ENCODE peak calls at places on chromosomes 1 and 21, in ten cellular contexts. F is progenitor cell of endocrine pancreas; M is HEK293T; G is amygdala; W is occipital lobe; N is fibroblast of gingiva; L is LHCN-M2; C is heart left ventricle; U is AG04450; J is stimulated activated CD8-positive, alpha-beta memory T cell treated with anti-CD3 and anti-CD28 coated beads, Interleukin-15, amount 100 ng/mL, for 24 hours. S is an unnamed sample.

GRCh38 chr1:64543831-64544230 is 73.9 kb downstream of the CACHD1 start:
- DNase-seq in F (no peak), M (no peak), G (no peak), W (no peak), N (no peak), L (peak), C (no peak), U (no peak), J (no peak), S (no peak)

GRCh38 chr1:175221548-175222175 is 29.1 kb upstream of the KIAA0040 start:
- DNase-seq in F (no peak), M (no peak), G (no peak), W (no peak), N (no peak), L (no peak), C (no peak), U (no peak), J (no peak), S (no peak)

GRCh38 chr21:28636988-28637691 is 355.5 kb downstream of the LTN1 start:
- DNase-seq in F (no peak), M (no peak), G (no peak), W (no peak), N (peak), L (peak), C (no peak), U (peak), J (no peak), S (peak)

GRCh38 chr1:176567190-176567794 is 104.3 kb downstream of the PAPPA2 start:
- DNase-seq in F (no peak), M (no peak), G (no peak), W (no peak), N (peak), L (no peak), C (no peak), U (no peak), J (no peak), S (peak)

GRCh38 chr1:165635329-165635728 is 4.3 kb downstream of the MGST3 start:
- DNase-seq in F (no peak), M (no peak), G (no peak), W (no peak), N (peak), L (no peak), C (no peak), U (no peak), J (no peak), S (no peak)

GRCh38 chr1:231619257-231619634 is 7.3 kb upstream of the DISC1 start:
- DNase-seq in F (no peak), M (no peak), G (no peak), W (no peak), N (no peak), L (no peak), C (no peak), U (no peak), J (no peak), S (no peak)

GRCh38 chr1:156194300-156194652 is 372 bp downstream of the SLC25A44 start:
- DNase-seq in F (no peak), M (peak), G (no peak), W (peak), N (no peak), L (no peak), C (no peak), U (no peak), J (no peak), S (no peak)

GRCh38 chr1:150973258-150973825 is 1.3 kb downstream of the CERS2 start:
- DNase-seq in F (no peak), M (no peak), G (no peak), W (no peak), N (no peak), L (no peak), C (no peak), U (no peak), J (no peak), S (no peak)

GRCh38 chr1:197144570-197145325 is 1.7 kb downstream of the ASPM start:
- DNase-seq in F (no peak), M (no peak), G (no peak), W (no peak), N (no peak), L (peak), C (no peak), U (no peak), J (no peak), S (no peak)

GRCh38 chr21:44925027-44925755 is 4.5 kb upstream of the ITGB2 start:
- DNase-seq in F (no peak), M (no peak), G (no peak), W (no peak), N (peak), L (peak), C (no peak), U (no peak), J (no peak), S (peak)

GRCh38 chr21:33265664-33266049 is 510 bp upstream of the IL10RB start:
- DNase-seq in F (no peak), M (peak), G (peak), W (no peak), N (peak), L (no peak), C (peak), U (no peak), J (no peak), S (no peak)

GRCh38 chr1:184101571-184101970 is 50.0 kb downstream of the TSEN15 start:
- DNase-seq in F (no peak), M (no peak), G (no peak), W (no peak), N (no peak), L (no peak), C (no peak), U (no peak), J (no peak), S (no peak)

GRCh38 chr1:94961994-94962744 is 35.3 kb upstream of the CNN3 start:
- DNase-seq in F (no peak), M (no peak), G (no peak), W (no peak), N (no peak), L (peak), C (no peak), U (no peak), J (no peak), S (no peak)

GRCh38 chr1:41902125-41902524 is 16.6 kb downstream of the HIVEP3 start:
- DNase-seq in F (no peak), M (no peak), G (no peak), W (no peak), N (no peak), L (peak), C (no peak), U (peak), J (no peak), S (no peak)

GRCh38 chr1:199931666-199932377 is 95.7 kb upstream of the NR5A2 start:
- DNase-seq in F (no peak), M (no peak), G (no peak), W (no peak), N (peak), L (no peak), C (no peak), U (no peak), J (no peak), S (no peak)

GRCh38 chr1:159916240-159917051 is 8.9 kb downstream of the TAGLN2 start:
- DNase-seq in F (no peak), M (peak), G (no peak), W (no peak), N (peak), L (peak), C (no peak), U (no peak), J (no peak), S (no peak)

GRCh38 chr1:231800071-231800470 is 173.5 kb downstream of the DISC1 start:
- DNase-seq in F (no peak), M (no peak), G (no peak), W (no peak), N (peak), L (peak), C (no peak), U (no peak), J (no peak), S (no peak)

GRCh38 chr1:27102707-27103468 is 52.0 kb downstream of the SLC9A1 start:
- DNase-seq in F (peak), M (peak), G (peak), W (peak), N (peak), L (peak), C (peak), U (no peak), J (peak), S (no peak)

GRCh38 chr1:243443557-243443956 is 187.7 kb downstream of the SDCCAG8 start:
- DNase-seq in F (no peak), M (no peak), G (no peak), W (no peak), N (no peak), L (no peak), C (no peak), U (no peak), J (no peak), S (no peak)

GRCh38 chr1:8962812-8963669 is 17.4 kb downstream of the CA6 start:
- DNase-seq in F (peak), M (peak), G (no peak), W (no peak), N (peak), L (peak), C (no peak), U (no peak), J (no peak), S (no peak)

GRCh38 chr1:109783436-109783835 is 19.7 kb upstream of the EPS8L3 start:
- DNase-seq in F (no peak), M (no peak), G (no peak), W (no peak), N (peak), L (peak), C (no peak), U (no peak), J (no peak), S (peak)

GRCh38 chr1:21384620-21385019 is 55.3 kb upstream of the NBPF3 start:
- DNase-seq in F (no peak), M (no peak), G (no peak), W (no peak), N (no peak), L (no peak), C (no peak), U (no peak), J (no peak), S (no peak)

GRCh38 chr1:201737350-201738060 is 91.5 kb upstream of the IPO9 start:
- DNase-seq in F (no peak), M (no peak), G (peak), W (peak), N (peak), L (peak), C (peak), U (no peak), J (no peak), S (no peak)

GRCh38 chr1:1430114-1430982 is 5.1 kb upstream of the VWA1 start:
- DNase-seq in F (no peak), M (peak), G (peak), W (peak), N (peak), L (peak), C (peak), U (no peak), J (no peak), S (peak)

GRCh38 chr1:176073524-176074157 is 133.4 kb downstream of the COP1 start:
- DNase-seq in F (no peak), M (peak), G (no peak), W (peak), N (peak), L (peak), C (no peak), U (peak), J (no peak), S (peak)

GRCh38 chr1:151846062-151846568 is 6.5 kb upstream of the C2CD4D start:
- DNase-seq in F (no peak), M (no peak), G (no peak), W (no peak), N (no peak), L (peak), C (no peak), U (no peak), J (no peak), S (peak)

GRCh38 chr1:83075107-83075506 is 923.8 kb downstream of the TTLL7 start:
- DNase-seq in F (no peak), M (no peak), G (no peak), W (no peak), N (no peak), L (no peak), C (no peak), U (no peak), J (no peak), S (no peak)

GRCh38 chr1:230210326-230210978 is 143.4 kb downstream of the GALNT2 start:
- DNase-seq in F (no peak), M (no peak), G (no peak), W (no peak), N (no peak), L (no peak), C (no peak), U (no peak), J (no peak), S (no peak)